ENCODE peak calls at places on chromosomes 2 and 18, in six cellular contexts. One of them, this sample, is unnamed.

GRCh38 chr2:122795763-122796162 is 1040.3 kb downstream of the TSN start:
- DNase-seq in GM12865: no peak
- DNase-seq in MM.1S: no peak
- DNase-seq in body of pancreas: no peak
- DNase-seq in CD4-positive, alpha-beta T cell: no peak
- DNase-seq in coronary artery: no peak
- DNase-seq in this sample: no peak

GRCh38 chr2:189163889-189164288 is 15.7 kb downstream of the COL5A2 start:
- DNase-seq in GM12865: no peak
- DNase-seq in MM.1S: no peak
- DNase-seq in body of pancreas: no peak
- DNase-seq in CD4-positive, alpha-beta T cell: no peak
- DNase-seq in coronary artery: no peak
- DNase-seq in this sample: no peak

GRCh38 chr18:22934789-22935188 is 1.7 kb downstream of the RBBP8 start:
- DNase-seq in GM12865: no peak
- DNase-seq in MM.1S: peak
- DNase-seq in body of pancreas: no peak
- DNase-seq in CD4-positive, alpha-beta T cell: no peak
- DNase-seq in coronary artery: no peak
- DNase-seq in this sample: no peak

GRCh38 chr2:176781570-176782217 is 430.9 kb upstream of the HNRNPA3 start:
- DNase-seq in GM12865: peak
- DNase-seq in MM.1S: no peak
- DNase-seq in body of pancreas: no peak
- DNase-seq in CD4-positive, alpha-beta T cell: no peak
- DNase-seq in coronary artery: no peak
- DNase-seq in this sample: no peak

GRCh38 chr18:65936678-65937077 is 185.9 kb downstream of the CDH7 start:
- DNase-seq in GM12865: no peak
- DNase-seq in MM.1S: no peak
- DNase-seq in body of pancreas: no peak
- DNase-seq in CD4-positive, alpha-beta T cell: no peak
- DNase-seq in coronary artery: no peak
- DNase-seq in this sample: no peak

GRCh38 chr2:55107428-55107827 is 57.2 kb upstream of the RTN4 start:
- DNase-seq in GM12865: no peak
- DNase-seq in MM.1S: peak
- DNase-seq in body of pancreas: no peak
- DNase-seq in CD4-positive, alpha-beta T cell: no peak
- DNase-seq in coronary artery: no peak
- DNase-seq in this sample: no peak

GRCh38 chr2:196941398-196942078 is 15.0 kb upstream of the PGAP1 start:
- DNase-seq in GM12865: no peak
- DNase-seq in MM.1S: no peak
- DNase-seq in body of pancreas: no peak
- DNase-seq in CD4-positive, alpha-beta T cell: no peak
- DNase-seq in coronary artery: no peak
- DNase-seq in this sample: no peak

GRCh38 chr2:196337618-196337953 is 166.2 kb upstream of the STK17B start:
- DNase-seq in GM12865: no peak
- DNase-seq in MM.1S: no peak
- DNase-seq in body of pancreas: no peak
- DNase-seq in CD4-positive, alpha-beta T cell: no peak
- DNase-seq in coronary artery: no peak
- DNase-seq in this sample: no peak

GRCh38 chr2:59655809-59656208 is 897.6 kb downstream of the BCL11A start:
- DNase-seq in GM12865: no peak
- DNase-seq in MM.1S: no peak
- DNase-seq in body of pancreas: no peak
- DNase-seq in CD4-positive, alpha-beta T cell: no peak
- DNase-seq in coronary artery: no peak
- DNase-seq in this sample: no peak

GRCh38 chr18:7646174-7646886 is 79.2 kb downstream of the PTPRM start:
- DNase-seq in GM12865: no peak
- DNase-seq in MM.1S: no peak
- DNase-seq in body of pancreas: no peak
- DNase-seq in CD4-positive, alpha-beta T cell: no peak
- DNase-seq in coronary artery: no peak
- DNase-seq in this sample: no peak

GRCh38 chr2:50431958-50432650 is 599.8 kb downstream of the NRXN1 start:
- DNase-seq in GM12865: no peak
- DNase-seq in MM.1S: no peak
- DNase-seq in body of pancreas: no peak
- DNase-seq in CD4-positive, alpha-beta T cell: no peak
- DNase-seq in coronary artery: no peak
- DNase-seq in this sample: no peak

GRCh38 chr18:42271656-42272355 is 316.8 kb downstream of the PIK3C3 start:
- DNase-seq in GM12865: no peak
- DNase-seq in MM.1S: no peak
- DNase-seq in body of pancreas: no peak
- DNase-seq in CD4-positive, alpha-beta T cell: no peak
- DNase-seq in coronary artery: no peak
- DNase-seq in this sample: no peak

GRCh38 chr2:239476029-239476756 is 75.4 kb upstream of the HDAC4 start:
- DNase-seq in GM12865: no peak
- DNase-seq in MM.1S: no peak
- DNase-seq in body of pancreas: no peak
- DNase-seq in CD4-positive, alpha-beta T cell: no peak
- DNase-seq in coronary artery: no peak
- DNase-seq in this sample: no peak

GRCh38 chr2:207073791-207074678 is 91.7 kb downstream of the KLF7 start:
- DNase-seq in GM12865: peak
- DNase-seq in MM.1S: no peak
- DNase-seq in body of pancreas: peak
- DNase-seq in CD4-positive, alpha-beta T cell: no peak
- DNase-seq in coronary artery: no peak
- DNase-seq in this sample: no peak

GRCh38 chr2:217142649-217143266 is 282.9 kb upstream of the TNP1 start:
- DNase-seq in GM12865: peak
- DNase-seq in MM.1S: no peak
- DNase-seq in body of pancreas: peak
- DNase-seq in CD4-positive, alpha-beta T cell: no peak
- DNase-seq in coronary artery: no peak
- DNase-seq in this sample: no peak

GRCh38 chr2:145411493-145411892 is 891.6 kb upstream of the ZEB2 start:
- DNase-seq in GM12865: peak
- DNase-seq in MM.1S: peak
- DNase-seq in body of pancreas: no peak
- DNase-seq in CD4-positive, alpha-beta T cell: no peak
- DNase-seq in coronary artery: no peak
- DNase-seq in this sample: no peak

GRCh38 chr2:241445426-241445825 is 63.0 kb downstream of the STK25 start:
- DNase-seq in GM12865: peak
- DNase-seq in MM.1S: peak
- DNase-seq in body of pancreas: no peak
- DNase-seq in CD4-positive, alpha-beta T cell: no peak
- DNase-seq in coronary artery: no peak
- DNase-seq in this sample: no peak

GRCh38 chr2:158998486-158999248 is 30.2 kb downstream of the TANC1 start:
- DNase-seq in GM12865: no peak
- DNase-seq in MM.1S: no peak
- DNase-seq in body of pancreas: no peak
- DNase-seq in CD4-positive, alpha-beta T cell: no peak
- DNase-seq in coronary artery: no peak
- DNase-seq in this sample: no peak

GRCh38 chr2:96760986-96761832 is 507 bp downstream of the CNNM4 start:
- DNase-seq in GM12865: no peak
- DNase-seq in MM.1S: no peak
- DNase-seq in body of pancreas: peak
- DNase-seq in CD4-positive, alpha-beta T cell: no peak
- DNase-seq in coronary artery: peak
- DNase-seq in this sample: no peak
- TF ChIP-seq CTCF in GM12865: peak
- TF ChIP-seq CTCF in MM.1S: peak
- TF ChIP-seq CTCF in body of pancreas: peak
- TF ChIP-seq CTCF in CD4-positive, alpha-beta T cell: peak
- TF ChIP-seq CTCF in coronary artery: peak
- TF ChIP-seq CTCF in this sample: peak

DNA sequence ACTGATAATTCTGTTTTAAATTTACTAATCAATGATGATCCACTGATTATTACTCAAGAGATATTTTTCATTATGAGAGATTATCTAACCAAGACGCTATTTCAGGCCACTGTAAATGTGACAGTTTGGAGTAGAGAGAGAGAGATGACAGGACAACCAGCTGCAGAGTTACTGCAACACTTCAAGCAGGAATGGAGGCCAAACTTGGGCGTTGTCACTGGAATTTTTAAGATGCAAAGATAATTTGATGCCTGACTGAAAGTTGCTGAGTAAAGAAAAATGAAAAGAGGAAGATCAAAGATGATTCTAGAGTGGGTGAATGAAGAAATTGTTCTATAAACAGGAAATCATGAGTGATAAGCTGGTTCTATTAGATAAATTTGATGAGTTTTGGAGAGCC is 1302.1 kb upstream of the TMEFF2 start:
- DNase-seq in GM12865: no peak
- DNase-seq in MM.1S: no peak
- DNase-seq in body of pancreas: no peak
- DNase-seq in CD4-positive, alpha-beta T cell: no peak
- DNase-seq in coronary artery: no peak
- DNase-seq in this sample: no peak
- TF ChIP-seq CTCF in GM12865: no peak
- TF ChIP-seq CTCF in MM.1S: no peak
- TF ChIP-seq CTCF in body of pancreas: no peak
- TF ChIP-seq CTCF in CD4-positive, alpha-beta T cell: no peak
- TF ChIP-seq CTCF in coronary artery: no peak
- TF ChIP-seq CTCF in this sample: no peak

DNA sequence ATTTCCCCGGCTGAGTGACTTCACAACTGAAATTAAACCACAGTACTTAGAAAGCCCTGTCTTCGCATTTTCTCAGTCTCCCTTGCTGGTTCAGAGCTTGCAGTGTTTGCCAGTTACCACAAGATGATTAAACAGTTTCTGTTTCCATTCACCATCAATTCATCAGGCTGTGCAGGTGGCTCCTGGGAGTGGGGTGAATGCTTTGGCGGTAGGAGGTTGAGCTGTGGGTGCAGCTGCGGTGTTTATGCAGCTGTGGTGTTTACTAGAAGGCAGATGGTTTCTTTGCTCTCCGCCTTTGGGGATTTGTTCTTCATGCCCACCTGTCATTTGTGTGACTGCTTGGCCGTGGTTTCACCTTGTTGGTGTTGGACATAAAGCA is 16.1 kb downstream of the ACOXL start:
- DNase-seq in GM12865: peak
- DNase-seq in MM.1S: peak
- DNase-seq in body of pancreas: no peak
- DNase-seq in CD4-positive, alpha-beta T cell: peak
- DNase-seq in coronary artery: no peak
- DNase-seq in this sample: no peak
- TF ChIP-seq CTCF in GM12865: no peak
- TF ChIP-seq CTCF in MM.1S: no peak
- TF ChIP-seq CTCF in body of pancreas: no peak
- TF ChIP-seq CTCF in CD4-positive, alpha-beta T cell: no peak
- TF ChIP-seq CTCF in coronary artery: no peak
- TF ChIP-seq CTCF in this sample: no peak

DNA sequence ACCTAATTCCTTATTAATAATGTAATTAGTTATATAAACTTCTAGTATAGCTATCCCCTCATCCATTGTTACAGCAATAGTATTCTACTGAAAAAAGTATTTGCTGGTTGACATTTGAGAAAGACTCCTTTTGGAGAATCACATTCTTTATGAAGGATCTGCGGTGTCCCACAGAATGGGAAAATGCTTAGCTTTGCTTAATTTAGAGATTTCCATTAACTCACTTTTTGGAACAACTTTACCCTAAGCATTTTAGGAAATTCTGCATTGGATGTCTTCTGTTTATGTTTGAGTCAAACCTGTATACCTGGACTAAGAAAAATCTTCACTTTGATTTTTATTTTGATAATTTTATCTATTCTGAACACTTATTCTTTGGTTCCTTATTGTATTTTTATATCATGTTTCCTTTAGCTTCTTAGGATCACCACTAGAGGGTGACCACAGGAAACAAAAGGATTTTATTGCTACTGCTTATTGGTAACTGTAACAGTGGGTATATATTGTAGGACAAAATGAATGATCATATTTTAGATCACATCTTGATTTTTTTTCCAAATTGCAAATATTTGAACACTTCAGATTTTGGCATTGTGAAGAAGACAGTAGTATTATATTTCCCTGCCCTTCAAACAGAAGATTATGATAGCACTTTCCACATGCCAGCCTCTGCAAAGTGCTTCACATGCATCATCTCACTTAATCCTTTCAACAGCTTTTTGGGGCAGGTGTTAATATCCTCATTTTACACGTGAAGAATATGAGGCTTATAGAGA is 79.6 kb downstream of the MIB1 start:
- DNase-seq in GM12865: peak
- DNase-seq in MM.1S: no peak
- DNase-seq in body of pancreas: no peak
- DNase-seq in CD4-positive, alpha-beta T cell: no peak
- DNase-seq in coronary artery: no peak
- DNase-seq in this sample: no peak
- TF ChIP-seq CTCF in GM12865: peak
- TF ChIP-seq CTCF in MM.1S: peak
- TF ChIP-seq CTCF in body of pancreas: peak
- TF ChIP-seq CTCF in CD4-positive, alpha-beta T cell: no peak
- TF ChIP-seq CTCF in coronary artery: peak
- TF ChIP-seq CTCF in this sample: peak

This sample was measured in type B pancreatic cell.